ENCODE peak calls at places on chromosomes 13 and 19, in ten cellular contexts. One of them, this sample, is unnamed.

GRCh38 chr13:69108486-69108885 is 999.1 kb upstream of the ATXN8OS start:
- DNase-seq in fibroblast of lung: no peak
- DNase-seq in H1: no peak
- DNase-seq in NT2/D1: no peak
- DNase-seq in AG04450: no peak
- DNase-seq in transverse colon: no peak
- DNase-seq in uterus: no peak
- DNase-seq in OCI-LY7: no peak
- DNase-seq in tibial artery: no peak
- DNase-seq in iPS DF 6.9: no peak
- DNase-seq in this sample: no peak

GRCh38 chr19:54646331-54646841 is 16.1 kb downstream of the LILRB1 start:
- DNase-seq in transverse colon: no peak
- DNase-seq in H1: no peak
- DNase-seq in AG04450: no peak
- DNase-seq in fibroblast of lung: no peak
- DNase-seq in tibial artery: no peak
- DNase-seq in uterus: no peak
- DNase-seq in iPS DF 6.9: no peak
- DNase-seq in OCI-LY7: no peak
- DNase-seq in NT2/D1: no peak
- DNase-seq in this sample: no peak

GRCh38 chr19:18109731-18110671 is 12.4 kb downstream of the MAST3 start:
- DNase-seq in H1: peak; percentile 84
- DNase-seq in tibial artery: peak; percentile 46
- DNase-seq in iPS DF 6.9: no peak
- DNase-seq in uterus: peak; percentile 31
- DNase-seq in AG04450: no peak
- DNase-seq in NT2/D1: no peak
- DNase-seq in fibroblast of lung: no peak
- DNase-seq in OCI-LY7: no peak
- DNase-seq in transverse colon: peak; percentile 77
- DNase-seq in this sample: peak; percentile 66

GRCh38 chr13:49627831-49628652 is at the start of gene ARL11:
- DNase-seq in NT2/D1: no peak
- DNase-seq in tibial artery: peak; percentile 72
- DNase-seq in transverse colon: peak; percentile 80
- DNase-seq in iPS DF 6.9: no peak
- DNase-seq in AG04450: no peak
- DNase-seq in fibroblast of lung: no peak
- DNase-seq in H1: peak; percentile 83
- DNase-seq in uterus: no peak
- DNase-seq in OCI-LY7: peak; percentile 93
- DNase-seq in this sample: peak; percentile 72

GRCh38 chr13:23915308-23915707 is 18.0 kb upstream of the C1QTNF9B start:
- DNase-seq in iPS DF 6.9: no peak
- DNase-seq in OCI-LY7: no peak
- DNase-seq in AG04450: no peak
- DNase-seq in fibroblast of lung: no peak
- DNase-seq in tibial artery: no peak
- DNase-seq in transverse colon: no peak
- DNase-seq in NT2/D1: no peak
- DNase-seq in H1: no peak
- DNase-seq in uterus: no peak
- DNase-seq in this sample: no peak

GRCh38 chr13:51212808-51213728 is 9.1 kb upstream of the FAM124A start:
- DNase-seq in fibroblast of lung: peak; percentile 43
- DNase-seq in H1: peak; percentile 23
- DNase-seq in iPS DF 6.9: no peak
- DNase-seq in OCI-LY7: no peak
- DNase-seq in uterus: no peak
- DNase-seq in NT2/D1: no peak
- DNase-seq in tibial artery: no peak
- DNase-seq in AG04450: no peak
- DNase-seq in transverse colon: no peak
- DNase-seq in this sample: no peak

GRCh38 chr19:11201791-11202190 is 4.4 kb upstream of the KANK2 start:
- DNase-seq in fibroblast of lung: no peak
- DNase-seq in iPS DF 6.9: no peak
- DNase-seq in AG04450: no peak
- DNase-seq in H1: no peak
- DNase-seq in uterus: no peak
- DNase-seq in transverse colon: no peak
- DNase-seq in OCI-LY7: no peak
- DNase-seq in NT2/D1: no peak
- DNase-seq in tibial artery: no peak
- DNase-seq in this sample: no peak

GRCh38 chr13:102555914-102556553 is 40.8 kb upstream of the TPP2 start:
- DNase-seq in AG04450: no peak
- DNase-seq in tibial artery: no peak
- DNase-seq in fibroblast of lung: peak; percentile 21
- DNase-seq in iPS DF 6.9: peak; percentile 9
- DNase-seq in H1: no peak
- DNase-seq in transverse colon: no peak
- DNase-seq in NT2/D1: peak; percentile 28
- DNase-seq in uterus: no peak
- DNase-seq in OCI-LY7: peak; percentile 14
- DNase-seq in this sample: peak; percentile 45

GRCh38 chr13:28636677-28637317 is 22.1 kb upstream of the POMP start:
- DNase-seq in uterus: no peak
- DNase-seq in iPS DF 6.9: peak; percentile 68
- DNase-seq in fibroblast of lung: peak; percentile 69
- DNase-seq in H1: peak; percentile 63
- DNase-seq in transverse colon: peak; percentile 65
- DNase-seq in AG04450: peak; percentile 50
- DNase-seq in OCI-LY7: peak; percentile 83
- DNase-seq in tibial artery: peak; percentile 33
- DNase-seq in NT2/D1: peak; percentile 57
- DNase-seq in this sample: peak; percentile 72

GRCh38 chr13:76939215-76939614 is 9.1 kb upstream of the ACOD1 start:
- DNase-seq in AG04450: no peak
- DNase-seq in tibial artery: no peak
- DNase-seq in OCI-LY7: no peak
- DNase-seq in transverse colon: no peak
- DNase-seq in iPS DF 6.9: no peak
- DNase-seq in fibroblast of lung: peak; percentile 53
- DNase-seq in H1: no peak
- DNase-seq in NT2/D1: no peak
- DNase-seq in uterus: no peak
- DNase-seq in this sample: no peak

GRCh38 chr19:16161848-16162247 is 11.5 kb downstream of the CIB3 start:
- DNase-seq in transverse colon: no peak
- DNase-seq in iPS DF 6.9: no peak
- DNase-seq in uterus: no peak
- DNase-seq in fibroblast of lung: peak; percentile 77
- DNase-seq in AG04450: peak; percentile 41
- DNase-seq in H1: no peak
- DNase-seq in tibial artery: no peak
- DNase-seq in OCI-LY7: no peak
- DNase-seq in NT2/D1: no peak
- DNase-seq in this sample: no peak

GRCh38 chr19:7395360-7395781 is 46.6 kb downstream of the ARHGEF18 start:
- DNase-seq in AG04450: no peak
- DNase-seq in OCI-LY7: no peak
- DNase-seq in NT2/D1: no peak
- DNase-seq in uterus: no peak
- DNase-seq in transverse colon: no peak
- DNase-seq in tibial artery: no peak
- DNase-seq in fibroblast of lung: no peak
- DNase-seq in H1: peak; percentile 52
- DNase-seq in iPS DF 6.9: no peak
- DNase-seq in this sample: no peak

GRCh38 chr19:17766543-17767131 is 15.4 kb downstream of the FCHO1 start:
- DNase-seq in AG04450: peak; percentile 32
- DNase-seq in transverse colon: peak; percentile 94
- DNase-seq in tibial artery: peak; percentile 70
- DNase-seq in fibroblast of lung: peak; percentile 65
- DNase-seq in iPS DF 6.9: peak; percentile 81
- DNase-seq in uterus: peak; percentile 43
- DNase-seq in NT2/D1: peak; percentile 88
- DNase-seq in OCI-LY7: peak; percentile 90
- DNase-seq in H1: peak; percentile 94
- DNase-seq in this sample: peak; percentile 96

GRCh38 chr13:27961227-27962085 is 7.7 kb downstream of the CDX2 start:
- DNase-seq in AG04450: no peak
- DNase-seq in transverse colon: no peak
- DNase-seq in tibial artery: no peak
- DNase-seq in OCI-LY7: no peak
- DNase-seq in fibroblast of lung: no peak
- DNase-seq in H1: no peak
- DNase-seq in NT2/D1: no peak
- DNase-seq in uterus: no peak
- DNase-seq in iPS DF 6.9: no peak
- DNase-seq in this sample: no peak

GRCh38 chr19:2290441-2291184 is 8.6 kb upstream of the PEAK3 start:
- DNase-seq in fibroblast of lung: no peak
- DNase-seq in tibial artery: no peak
- DNase-seq in uterus: no peak
- DNase-seq in NT2/D1: no peak
- DNase-seq in AG04450: no peak
- DNase-seq in iPS DF 6.9: no peak
- DNase-seq in H1: peak; percentile 79
- DNase-seq in OCI-LY7: no peak
- DNase-seq in transverse colon: peak; percentile 37
- DNase-seq in this sample: no peak
- H3K4me3 ChIP-seq in fibroblast of lung: no peak overlapping the region
- H3K4me3 ChIP-seq in tibial artery: peak overlapping the region; percentile 39
- H3K4me3 ChIP-seq in uterus: no peak overlapping the region
- H3K4me3 ChIP-seq in NT2/D1: peak overlapping the region; percentile 40
- H3K4me3 ChIP-seq in AG04450: no peak overlapping the region
- H3K4me3 ChIP-seq in iPS DF 6.9: peak overlapping the region; percentile 22
- H3K4me3 ChIP-seq in H1: peak overlapping the region; percentile 21
- H3K4me3 ChIP-seq in OCI-LY7: peak overlapping the region; percentile 73
- H3K4me3 ChIP-seq in transverse colon: no peak overlapping the region
- H3K4me3 ChIP-seq in this sample: no peak overlapping the region

GRCh38 chr13:19172647-19173030 is 9.0 kb downstream of the TUBA3C start:
- DNase-seq in AG04450: no peak
- DNase-seq in OCI-LY7: no peak
- DNase-seq in H1: no peak
- DNase-seq in tibial artery: no peak
- DNase-seq in transverse colon: no peak
- DNase-seq in iPS DF 6.9: no peak
- DNase-seq in NT2/D1: no peak
- DNase-seq in uterus: no peak
- DNase-seq in fibroblast of lung: no peak
- DNase-seq in this sample: no peak
- H3K9me3 ChIP-seq in AG04450: peaks cover 87% of the 10 kb centered on the region
- H3K9me3 ChIP-seq in OCI-LY7: no peaks in the 10 kb centered on the region
- H3K9me3 ChIP-seq in H1: peaks cover 64% of the 10 kb centered on the region
- H3K9me3 ChIP-seq in tibial artery: no peaks in the 10 kb centered on the region
- H3K9me3 ChIP-seq in transverse colon: no peaks in the 10 kb centered on the region
- H3K9me3 ChIP-seq in iPS DF 6.9: peaks cover 19% of the 10 kb centered on the region
- H3K9me3 ChIP-seq in NT2/D1: no peaks in the 10 kb centered on the region
- H3K9me3 ChIP-seq in uterus: no peaks in the 10 kb centered on the region
- H3K9me3 ChIP-seq in fibroblast of lung: no peaks in the 10 kb centered on the region
- H3K9me3 ChIP-seq in this sample: no peaks in the 10 kb centered on the region

GRCh38 chr19:39246951-39247669 is 1.5 kb downstream of the IFNL4 start:
- DNase-seq in tibial artery: no peak
- DNase-seq in uterus: no peak
- DNase-seq in iPS DF 6.9: no peak
- DNase-seq in H1: peak; percentile 85
- DNase-seq in fibroblast of lung: peak; percentile 12
- DNase-seq in transverse colon: peak; percentile 16
- DNase-seq in OCI-LY7: no peak
- DNase-seq in AG04450: no peak
- DNase-seq in NT2/D1: no peak
- DNase-seq in this sample: no peak
- H3K4me3 ChIP-seq in tibial artery: no peak overlapping the region
- H3K4me3 ChIP-seq in uterus: no peak overlapping the region
- H3K4me3 ChIP-seq in iPS DF 6.9: peak overlapping the region; percentile 21
- H3K4me3 ChIP-seq in H1: peak overlapping the region; percentile 29
- H3K4me3 ChIP-seq in fibroblast of lung: no peak overlapping the region
- H3K4me3 ChIP-seq in transverse colon: no peak overlapping the region
- H3K4me3 ChIP-seq in OCI-LY7: no peak overlapping the region
- H3K4me3 ChIP-seq in AG04450: no peak overlapping the region
- H3K4me3 ChIP-seq in NT2/D1: no peak overlapping the region
- H3K4me3 ChIP-seq in this sample: no peak overlapping the region

DNA sequence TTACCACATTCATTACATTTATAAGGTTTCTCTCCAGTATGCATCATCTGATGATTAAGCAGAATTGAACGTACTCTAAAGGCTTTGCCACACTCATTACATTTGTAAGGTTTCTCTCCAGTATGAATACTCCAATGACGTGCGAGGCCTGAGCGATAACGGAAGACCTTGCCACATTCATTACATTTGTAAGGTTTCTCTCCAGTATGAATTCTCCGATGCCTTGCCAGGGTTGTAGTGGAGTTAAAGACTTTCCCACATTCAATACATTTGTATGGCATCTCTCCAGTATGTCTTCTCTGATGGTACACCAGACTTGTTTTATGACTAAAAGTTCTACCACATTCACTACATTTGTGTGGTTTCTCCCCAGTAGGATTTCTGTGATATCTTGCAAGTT is 16.8 kb upstream of the ZNF432 start:
- DNase-seq in fibroblast of lung: no peak
- DNase-seq in NT2/D1: no peak
- DNase-seq in H1: no peak
- DNase-seq in tibial artery: no peak
- DNase-seq in uterus: no peak
- DNase-seq in OCI-LY7: no peak
- DNase-seq in transverse colon: no peak
- DNase-seq in AG04450: no peak
- DNase-seq in iPS DF 6.9: no peak
- DNase-seq in this sample: no peak
- H3K9me3 ChIP-seq in fibroblast of lung: peaks cover 9% of the 10 kb centered on the region
- H3K9me3 ChIP-seq in NT2/D1: peaks cover 72% of the 10 kb centered on the region
- H3K9me3 ChIP-seq in H1: peaks cover 63% of the 10 kb centered on the region
- H3K9me3 ChIP-seq in tibial artery: peaks cover 100% of the 10 kb centered on the region
- H3K9me3 ChIP-seq in uterus: no peaks in the 10 kb centered on the region
- H3K9me3 ChIP-seq in OCI-LY7: peaks cover 12% of the 10 kb centered on the region
- H3K9me3 ChIP-seq in transverse colon: peaks cover 89% of the 10 kb centered on the region
- H3K9me3 ChIP-seq in AG04450: peaks cover 72% of the 10 kb centered on the region
- H3K9me3 ChIP-seq in iPS DF 6.9: peaks cover 8% of the 10 kb centered on the region
- H3K9me3 ChIP-seq in this sample: no peaks in the 10 kb centered on the region

This sample was measured in HAP-1.